ENCODE peak calls at places on chromosomes 3 and 15, in six cellular contexts. G, H, U, W, J and O are unnamed samples.

GRCh38 chr3:119352863-119353527 is 58.8 kb downstream of the ARHGAP31 start:
- DNase-seq in G (no peak), J (no peak), W (peak), H (no peak), U (peak), O (peak)

GRCh38 chr3:15241341-15241740 is 35.3 kb downstream of the CAPN7 start:
- DNase-seq in G (no peak), H (peak), W (peak), U (no peak), J (no peak), O (no peak)

GRCh38 chr3:82773207-82773606 is 1011.8 kb upstream of the GBE1 start:
- DNase-seq in H (no peak), U (no peak), J (no peak), G (no peak), W (no peak), O (no peak)

GRCh38 chr3:106183762-106184391 is 315.1 kb upstream of the CBLB start:
- DNase-seq in U (no peak), W (peak), J (no peak), G (peak), H (no peak), O (peak)

GRCh38 chr3:5277612-5278236 is 90.2 kb downstream of the EDEM1 start:
- DNase-seq in W (no peak), G (no peak), U (no peak), H (no peak), J (no peak), O (no peak)

GRCh38 chr15:32718822-32719716 is 1.3 kb downstream of the GREM1 start:
- DNase-seq in J (peak), U (no peak), H (no peak), W (peak), G (no peak), O (no peak)

GRCh38 chr15:85992224-85992623 is 87.4 kb upstream of the AGBL1 start:
- DNase-seq in H (no peak), U (no peak), G (no peak), W (no peak), J (no peak), O (no peak)

GRCh38 chr3:196659901-196660351 is 20.4 kb downstream of the NRROS start:
- DNase-seq in U (no peak), G (no peak), H (no peak), J (no peak), W (no peak), O (no peak)

GRCh38 chr3:189683576-189684255 is 52.5 kb downstream of the TP63 start:
- DNase-seq in H (no peak), W (no peak), U (no peak), G (no peak), J (no peak), O (no peak)

GRCh38 chr3:8052599-8053185 is 448.9 kb upstream of the LMCD1 start:
- DNase-seq in J (no peak), H (no peak), W (no peak), G (no peak), U (no peak), O (no peak)

GRCh38 chr3:126979076-126979628 is 3.8 kb upstream of the PLXNA1 start:
- DNase-seq in W (no peak), G (no peak), U (peak), J (no peak), H (peak), O (no peak)

GRCh38 chr3:5298453-5298852 is 110.9 kb downstream of the EDEM1 start:
- DNase-seq in J (no peak), U (no peak), W (no peak), G (peak), H (no peak), O (no peak)

GRCh38 chr3:170353485-170353884 is 4.0 kb upstream of the SKIL start:
- DNase-seq in G (no peak), J (no peak), U (no peak), H (no peak), W (no peak), O (no peak)

GRCh38 chr15:74242296-74242929 is 6.3 kb downstream of the CCDC33 start:
- DNase-seq in G (no peak), U (peak), J (peak), W (peak), H (peak), O (peak)

GRCh38 chr15:62365795-62366442 is 200.8 kb upstream of the C2CD4B start:
- DNase-seq in W (no peak), J (no peak), H (no peak), G (no peak), U (peak), O (no peak)

GRCh38 chr3:70829101-70829500 is 516.7 kb upstream of the MDFIC2 start:
- DNase-seq in G (no peak), J (no peak), W (peak), U (no peak), H (no peak), O (peak)

GRCh38 chr3:105093371-105093770 is 273.3 kb upstream of the ALCAM start:
- DNase-seq in G (no peak), U (no peak), W (no peak), J (no peak), H (no peak), O (no peak)

GRCh38 chr3:165181556-165181955 is 14.6 kb downstream of the SLITRK3 start:
- DNase-seq in W (no peak), H (no peak), J (no peak), U (no peak), G (no peak), O (no peak)

GRCh38 chr3:99866167-99866810 is 48.6 kb downstream of the CMSS1 start:
- DNase-seq in J (no peak), W (no peak), U (no peak), H (no peak), G (peak), O (peak)

GRCh38 chr15:100975043-100975442 is 55.9 kb downstream of the LRRK1 start:
- DNase-seq in J (no peak), W (no peak), H (no peak), G (no peak), U (no peak), O (no peak)

GRCh38 chr15:66454143-66454542 is 43.4 kb downstream of the SNAPC5 start:
- DNase-seq in J (no peak), U (peak), H (no peak), G (no peak), W (no peak), O (peak)

GRCh38 chr15:101411085-101411484 is 78.4 kb downstream of the PCSK6 start:
- DNase-seq in G (no peak), W (no peak), J (no peak), U (no peak), H (no peak), O (no peak)

GRCh38 chr15:28002136-28002861 is 96.8 kb downstream of the OCA2 start:
- DNase-seq in U (no peak), G (no peak), H (no peak), W (no peak), J (no peak), O (no peak)

GRCh38 chr3:10527295-10528016 is 22.1 kb upstream of the ATP2B2 start:
- DNase-seq in H (no peak), U (no peak), J (no peak), W (no peak), G (no peak), O (no peak)

GRCh38 chr3:16647668-16648067 is 42.4 kb upstream of the DAZL start:
- DNase-seq in J (no peak), H (no peak), G (no peak), U (no peak), W (no peak), O (no peak)

GRCh38 chr15:45200799-45201556 is 13.2 kb upstream of the SHF start:
- DNase-seq in W (peak), H (peak), U (peak), J (peak), G (peak), O (peak)

GRCh38 chr3:108486910-108487309 is 23.5 kb downstream of the MYH15 start:
- DNase-seq in H (no peak), W (peak), G (no peak), J (peak), U (no peak), O (peak)

GRCh38 chr3:63043631-63044030 is 168.4 kb upstream of the CADPS start:
- DNase-seq in H (no peak), U (no peak), W (peak), J (no peak), G (no peak), O (no peak)

GRCh38 chr3:113533534-113533892 is 1.2 kb downstream of the SIDT1 start:
- DNase-seq in G (no peak), J (no peak), U (no peak), W (no peak), H (no peak), O (no peak)

GRCh38 chr3:27201435-27201966 is 167.7 kb downstream of the NEK10 start:
- DNase-seq in W (no peak), J (no peak), U (no peak), G (no peak), H (no peak), O (no peak)

GRCh38 chr3:126546013-126546412 is 12.7 kb downstream of the C3orf22 start:
- DNase-seq in H (no peak), J (peak), U (no peak), W (no peak), G (no peak), O (no peak)

GRCh38 chr3:53202331-53203015 is 41.5 kb downstream of the PRKCD start:
- DNase-seq in J (no peak), G (no peak), H (no peak), W (no peak), U (no peak), O (no peak)

GRCh38 chr3:174219738-174220137 is 639.4 kb upstream of the NAALADL2 start:
- DNase-seq in H (no peak), U (no peak), W (no peak), G (no peak), J (no peak), O (no peak)

GRCh38 chr15:76932090-76932966 is 779 bp downstream of the RCN2 start:
- DNase-seq in W (peak), U (no peak), G (no peak), H (peak), J (no peak), O (peak)

GRCh38 chr3:194103475-194103874 is 32.5 kb upstream of the HES1 start:
- DNase-seq in J (no peak), U (no peak), W (no peak), H (no peak), G (no peak), O (no peak)

GRCh38 chr3:12148183-12148940 is 10.3 kb downstream of the TIMP4 start:
- DNase-seq in W (no peak), J (peak), U (no peak), G (no peak), H (no peak), O (no peak)

GRCh38 chr3:33315826-33316225 is 38.6 kb downstream of the FBXL2 start:
- DNase-seq in H (no peak), W (peak), J (no peak), U (peak), G (no peak), O (peak)

GRCh38 chr15:43953402-43953801 is 126.6 kb downstream of the WDR76 start:
- DNase-seq in J (no peak), W (no peak), U (no peak), H (no peak), G (no peak), O (no peak)

GRCh38 chr3:55854395-55854994 is 367.4 kb upstream of the WNT5A start:
- DNase-seq in W (no peak), G (no peak), U (no peak), H (no peak), J (peak), O (no peak)
- TF ChIP-seq SMC3 in W (no peak), G (no peak), U (no peak), H (no peak), J (no peak), O (no peak)

GRCh38 chr15:99711685-99712084 is 21.6 kb downstream of the LYSMD4 start:
- DNase-seq in H (no peak), J (no peak), U (no peak), W (no peak), G (no peak), O (no peak)
- TF ChIP-seq RAD21 in H (no peak), J (no peak), U (no peak), W (no peak), G (no peak), O (no peak)

DNA sequence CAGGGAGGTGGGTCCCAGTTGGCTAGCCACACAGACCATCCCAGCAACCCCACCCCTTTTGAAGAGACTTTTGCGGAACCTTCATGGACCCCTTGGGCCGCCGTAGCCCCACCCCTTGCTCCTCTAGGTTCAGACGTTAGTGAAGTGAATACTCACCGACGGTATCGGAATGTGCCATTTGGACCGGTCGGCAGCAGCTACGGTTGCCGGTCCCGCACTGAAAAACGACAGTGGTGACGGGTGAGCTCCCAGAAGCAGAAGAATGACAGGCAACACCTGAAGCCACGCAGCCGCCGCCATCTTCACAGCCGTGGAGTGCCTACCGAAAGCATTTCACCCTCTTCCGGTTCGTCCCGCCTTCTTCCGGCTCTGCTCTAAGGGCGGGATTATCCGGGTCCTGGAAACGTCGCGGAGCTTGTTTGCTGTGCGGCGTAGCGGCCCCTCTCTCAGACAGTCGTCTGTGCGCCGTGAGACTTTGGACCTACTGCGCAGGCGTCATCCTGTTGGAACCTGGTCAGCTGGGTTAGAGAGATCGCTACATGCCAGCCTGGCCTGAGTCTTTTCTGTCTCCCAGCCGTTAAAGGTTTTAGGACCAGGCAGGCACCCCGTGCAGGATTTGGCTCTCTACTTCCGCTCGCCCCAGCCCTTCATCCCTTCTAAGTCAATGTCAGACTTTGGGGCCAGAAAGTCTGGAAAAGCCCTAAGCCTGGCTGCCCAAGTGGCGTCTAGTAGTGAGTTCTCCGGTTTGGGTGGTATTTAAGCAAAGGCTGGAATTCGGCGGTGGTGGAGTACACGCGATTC is at the start of the genes GANC and TMEM87A:
- DNase-seq in W (peak), U (peak), G (peak), H (peak), J (peak), O (peak)
- TF ChIP-seq USF2 in W (no peak), U (no peak), G (no peak), H (no peak), J (no peak), O (no peak)

GRCh38 chr3:120349819-120350125 is 618 bp upstream of the LRRC58 start:
- DNase-seq in W (no peak), J (no peak), U (no peak), G (no peak), H (no peak), O (no peak)

GRCh38 chr3:120355486-120355885 is 6.3 kb upstream of the LRRC58 start:
- DNase-seq in J (no peak), U (no peak), G (no peak), W (no peak), H (no peak), O (no peak)

GRCh38 chr3:120352017-120352416 is 2.9 kb upstream of the LRRC58 start:
- DNase-seq in W (no peak), H (no peak), U (no peak), J (no peak), G (no peak), O (no peak)

GRCh38 chr3:120350431-120350941 is 1.3 kb upstream of the LRRC58 start:
- DNase-seq in G (no peak), J (no peak), H (peak), W (peak), U (peak), O (peak)

GRCh38 chr3:120353463-120353862 is 4.3 kb upstream of the LRRC58 start:
- DNase-seq in G (no peak), W (no peak), U (no peak), H (no peak), J (no peak), O (no peak)
- TF ChIP-seq SMC3 in G (no peak), W (no peak), U (no peak), H (no peak), J (no peak), O (no peak)

DNA sequence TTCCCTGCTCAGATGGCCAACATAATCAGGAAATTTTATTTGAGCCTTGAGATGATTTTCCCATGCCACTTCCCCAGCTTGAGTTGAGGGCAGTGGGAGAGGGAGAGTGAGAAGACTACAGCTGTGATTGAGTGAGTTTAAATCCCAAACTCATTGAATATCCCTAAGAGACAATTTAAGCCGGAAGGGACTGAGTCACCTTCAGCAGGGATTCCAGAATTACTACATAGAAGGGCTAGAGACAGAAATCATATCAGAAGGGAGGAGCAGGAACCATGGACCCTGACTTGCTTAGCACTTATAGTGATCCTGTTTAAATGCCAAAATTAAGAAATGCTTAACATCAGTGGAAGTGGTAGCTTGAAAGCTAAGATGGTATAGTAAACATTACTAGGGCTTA is 312.2 kb upstream of the SLCO3A1 start:
- DNase-seq in G (no peak), W (no peak), J (no peak), U (no peak), H (no peak), O (peak)
- TF ChIP-seq RAD21 in G (no peak), W (no peak), J (no peak), U (no peak), H (no peak), O (no peak)

GRCh38 chr15:48449734-48450133 is 118.5 kb downstream of the DUT start:
- DNase-seq in U (no peak), H (no peak), W (no peak), J (no peak), G (no peak), O (peak)
- TF ChIP-seq USF2 in U (no peak), H (no peak), W (no peak), J (no peak), G (no peak), O (no peak)

GRCh38 chr3:58731673-58732072 is 65.1 kb upstream of the FAM3D start:
- DNase-seq in H (no peak), G (no peak), J (no peak), U (no peak), W (no peak), O (no peak)
- TF ChIP-seq SMC3 in H (no peak), G (no peak), J (no peak), U (no peak), W (no peak), O (no peak)

DNA sequence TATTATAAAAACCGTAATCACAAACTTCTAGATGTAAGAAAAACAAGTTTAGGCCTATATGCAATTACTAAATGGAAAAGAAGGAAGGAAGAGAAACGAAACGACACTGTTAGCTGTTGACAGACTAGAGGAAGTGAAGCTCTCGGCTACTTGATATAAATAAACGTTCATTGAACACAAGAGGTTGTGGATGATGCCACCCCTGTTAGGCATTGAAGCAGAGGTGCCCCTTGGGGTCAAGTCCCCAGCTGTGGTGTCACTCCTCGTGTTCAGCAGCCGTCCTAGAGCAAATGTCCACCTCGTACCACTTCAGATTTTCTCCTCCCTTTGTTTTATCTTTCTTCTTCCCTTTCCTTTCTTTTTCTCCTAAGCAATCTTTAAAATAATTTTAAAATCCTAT is 146.5 kb upstream of the UBE2E1 start:
- DNase-seq in U (no peak), J (no peak), G (peak), W (no peak), H (no peak), O (no peak)
- TF ChIP-seq RAD21 in U (no peak), J (no peak), G (no peak), W (no peak), H (no peak), O (no peak)